ENCODE peak calls at places on chromosomes 4 and X, in four cellular contexts. L is effector memory CD4-positive, alpha-beta T cell; B is small intestine; X is heart left ventricle. O is an unnamed sample.

GRCh38 chr4:172736046-172736445 is 432.6 kb upstream of the GALNT7 start:
- DNase-seq in L (no peak), B (no peak), X (no peak), O (no peak)

GRCh38 chr4:17013382-17014006 is 115.0 kb upstream of the LDB2 start:
- DNase-seq in L (no peak), B (no peak), X (no peak), O (no peak)

GRCh38 chrX:70289168-70289792 is 447 bp downstream of the PDZD11 start:
- DNase-seq in L (no peak), B (no peak), X (no peak), O (no peak)

GRCh38 chr4:93132631-93133030 is 695.9 kb upstream of the ATOH1 start:
- DNase-seq in L (no peak), B (no peak), X (no peak), O (no peak)

GRCh38 chrX:121356139-121356849 is 308.9 kb downstream of the GLUD2 start:
- DNase-seq in L (no peak), B (no peak), X (no peak), O (no peak)

GRCh38 chrX:44872319-44872816 is 620 bp upstream of the KDM6A start:
- DNase-seq in L (no peak), B (peak; percentile 49), X (no peak), O (no peak)

GRCh38 chr4:89164400-89164799 is 53.1 kb downstream of the TIGD2 start:
- DNase-seq in L (no peak), B (no peak), X (no peak), O (no peak)

GRCh38 chrX:21645437-21646220 is 12.5 kb downstream of the KLHL34 start:
- DNase-seq in L (no peak), B (no peak), X (no peak), O (no peak)

GRCh38 chr4:123495530-123495929 is 98.9 kb downstream of the SPRY1 start:
- DNase-seq in L (no peak), B (no peak), X (no peak), O (no peak)

GRCh38 chrX:130772313-130773140 is 130.5 kb downstream of the ENOX2 start:
- DNase-seq in L (no peak), B (no peak), X (no peak), O (no peak)

GRCh38 chr4:151409470-151410313 is 716 bp downstream of the FHIP1A start:
- DNase-seq in L (no peak), B (peak; percentile 69), X (peak; percentile 24), O (no peak)

GRCh38 chr4:156779774-156780173 is 191.8 kb downstream of the PDGFC start:
- DNase-seq in L (no peak), B (no peak), X (no peak), O (no peak)

GRCh38 chrX:46812445-46812844 is 24.4 kb upstream of the RP2 start:
- DNase-seq in L (no peak), B (no peak), X (no peak), O (no peak)

GRCh38 chr4:182448281-182449151 is 205.3 kb downstream of the TENM3 start:
- DNase-seq in L (no peak), B (peak; percentile 57), X (peak; percentile 94), O (peak; percentile 17)

GRCh38 chrX:81286608-81287007 is 84.7 kb downstream of the SH3BGRL start:
- DNase-seq in L (no peak), B (no peak), X (no peak), O (no peak)

GRCh38 chrX:68084765-68085164 is 348.5 kb downstream of the OPHN1 start:
- DNase-seq in L (no peak), B (no peak), X (no peak), O (no peak)

GRCh38 chr4:74037076-74037475 is 1.4 kb downstream of the CXCL3 start:
- DNase-seq in L (no peak), B (no peak), X (no peak), O (no peak)

O was measured in GM18507.